ENCODE peak calls at places on chromosomes 7 and 10, in nine cellular contexts. P is MM.1S, B is NCI-H460, G is left colon, L is skeletal muscle cell, C is colonic mucosa, S is posterior cingulate gyrus, Y is A549, I is T-helper 1 cell. Z is an unnamed sample.

GRCh38 chr7:108347616-108348015 is 108.6 kb downstream of the NRCAM start:
- DNase-seq in P (no peak), B (no peak), G (no peak), L (no peak), C (no peak), S (no peak), Y (peak), I (no peak), Z (no peak)

GRCh38 chr10:110618206-110618605 is 25.9 kb upstream of the RBM20 start:
- DNase-seq in P (no peak), B (no peak), G (no peak), L (no peak), C (no peak), S (no peak), Y (no peak), I (peak), Z (no peak)

GRCh38 chr10:13559124-13559700 is 27.6 kb upstream of the PRPF18 start:
- DNase-seq in P (no peak), B (no peak), G (no peak), L (no peak), C (no peak), S (no peak), Y (no peak), I (no peak), Z (no peak)

GRCh38 chr7:128937647-128938523 is at the start of gene IRF5:
- DNase-seq in P (peak), B (peak), G (peak), L (no peak), C (peak), S (no peak), Y (peak), I (no peak), Z (no peak)

GRCh38 chr7:137579913-137580640 is 236.5 kb upstream of the PTN start:
- DNase-seq in P (no peak), B (peak), G (no peak), L (peak), C (no peak), S (no peak), Y (no peak), I (no peak), Z (no peak)

GRCh38 chr7:150895809-150896208 is 43.5 kb downstream of the AOC1 start:
- DNase-seq in P (peak), B (no peak), G (no peak), L (no peak), C (no peak), S (no peak), Y (no peak), I (no peak), Z (no peak)

GRCh38 chr7:80583901-80584300 is 54.5 kb upstream of the CD36 start:
- DNase-seq in P (no peak), B (no peak), G (no peak), L (peak), C (no peak), S (no peak), Y (no peak), I (no peak), Z (no peak)

GRCh38 chr7:34430456-34430855 is 227.6 kb upstream of the NPSR1 start:
- DNase-seq in P (peak), B (peak), G (no peak), L (peak), C (no peak), S (no peak), Y (peak), I (no peak), Z (no peak)

GRCh38 chr10:93294004-93294403 is 188.1 kb downstream of the MYOF start:
- DNase-seq in P (no peak), B (no peak), G (no peak), L (no peak), C (no peak), S (no peak), Y (peak), I (no peak), Z (no peak)

GRCh38 chr10:28850784-28851183 is 173.5 kb downstream of the BAMBI start:
- DNase-seq in P (no peak), B (no peak), G (no peak), L (no peak), C (no peak), S (no peak), Y (no peak), I (no peak), Z (no peak)

GRCh38 chr7:94763268-94763667 is 107.3 kb upstream of the SGCE start:
- DNase-seq in P (no peak), B (no peak), G (no peak), L (peak), C (no peak), S (no peak), Y (no peak), I (no peak), Z (no peak)

GRCh38 chr7:121049028-121049791 is 60.7 kb downstream of the CPED1 start:
- DNase-seq in P (no peak), B (no peak), G (no peak), L (no peak), C (no peak), S (no peak), Y (no peak), I (no peak), Z (no peak)

GRCh38 chr7:151245360-151246160 is 2.9 kb downstream of the SMARCD3 start:
- DNase-seq in P (peak), B (no peak), G (no peak), L (no peak), C (no peak), S (no peak), Y (no peak), I (peak), Z (no peak)

GRCh38 chr10:24849537-24850299 is 102.7 kb downstream of the PRTFDC1 start:
- DNase-seq in P (no peak), B (no peak), G (no peak), L (no peak), C (peak), S (no peak), Y (peak), I (no peak), Z (no peak)

GRCh38 chr7:26574476-26574875 is 282.8 kb downstream of the SNX10 start:
- DNase-seq in P (no peak), B (no peak), G (no peak), L (no peak), C (no peak), S (no peak), Y (no peak), I (no peak), Z (no peak)

GRCh38 chr7:12731214-12731656 is 43.8 kb downstream of the ARL4A start:
- DNase-seq in P (peak), B (no peak), G (no peak), L (no peak), C (no peak), S (no peak), Y (peak), I (peak), Z (no peak)

GRCh38 chr10:74377476-74377875 is 226.5 kb downstream of the ADK start:
- DNase-seq in P (no peak), B (no peak), G (no peak), L (no peak), C (no peak), S (no peak), Y (no peak), I (no peak), Z (no peak)

GRCh38 chr7:159026271-159027047 is 118.2 kb downstream of the VIPR2 start:
- DNase-seq in P (no peak), B (no peak), G (peak), L (no peak), C (peak), S (no peak), Y (no peak), I (peak), Z (no peak)

GRCh38 chr7:47962262-47962661 is 14.0 kb upstream of the PKD1L1 start:
- DNase-seq in P (no peak), B (no peak), G (peak), L (no peak), C (peak), S (no peak), Y (no peak), I (no peak), Z (no peak)

GRCh38 chr7:30448461-30449189 is 30.0 kb downstream of the NOD1 start:
- DNase-seq in P (no peak), B (no peak), G (peak), L (no peak), C (no peak), S (no peak), Y (no peak), I (no peak), Z (no peak)

GRCh38 chr7:27200761-27201230 is 905 bp upstream of the HOXA13 start:
- DNase-seq in P (no peak), B (no peak), G (no peak), L (no peak), C (peak), S (no peak), Y (no peak), I (no peak), Z (no peak)

Z was measured in T1000.